ENCODE peak calls at places on chromosomes 6 and 20, in five cellular contexts. One of them, this sample, is unnamed. For H3K4me1, the result is how much of the 10 kb centered on the place peaks cover.

GRCh38 chr20:8082999-8083398 is 49.1 kb upstream of the PLCB1 start:
- DNase-seq in H9: no peak
- DNase-seq in mesendoderm: no peak
- DNase-seq in neuronal stem cell: no peak
- DNase-seq in mesenchymal stem cell: peak
- DNase-seq in this sample: peak

GRCh38 chr6:28922841-28923317 is 906 bp downstream of the TRIM27 start:
- DNase-seq in H9: no peak
- DNase-seq in mesendoderm: peak
- DNase-seq in mesenchymal stem cell: peak
- DNase-seq in neuronal stem cell: no peak
- DNase-seq in this sample: peak

GRCh38 chr20:24411452-24412216 is 57.8 kb upstream of the SYNDIG1 start:
- DNase-seq in mesenchymal stem cell: no peak
- DNase-seq in mesendoderm: no peak
- DNase-seq in neuronal stem cell: no peak
- DNase-seq in H9: no peak
- DNase-seq in this sample: no peak

GRCh38 chr20:45311589-45312211 is 3.6 kb upstream of the MATN4 start:
- DNase-seq in mesenchymal stem cell: peak
- DNase-seq in neuronal stem cell: no peak
- DNase-seq in H9: peak
- DNase-seq in mesendoderm: peak
- DNase-seq in this sample: peak

GRCh38 chr20:63533388-63533787 is 3.8 kb downstream of the PTK6 start:
- DNase-seq in mesendoderm: no peak
- DNase-seq in mesenchymal stem cell: no peak
- DNase-seq in neuronal stem cell: no peak
- DNase-seq in H9: no peak
- DNase-seq in this sample: no peak

GRCh38 chr6:7129360-7129759 is 21.6 kb downstream of the RREB1 start:
- DNase-seq in mesenchymal stem cell: no peak
- DNase-seq in neuronal stem cell: no peak
- DNase-seq in mesendoderm: no peak
- DNase-seq in H9: no peak
- DNase-seq in this sample: no peak

GRCh38 chr6:29926795-29927427 is 15.4 kb upstream of the HLA-A start:
- DNase-seq in mesenchymal stem cell: no peak
- DNase-seq in H9: peak
- DNase-seq in mesendoderm: no peak
- DNase-seq in neuronal stem cell: no peak
- DNase-seq in this sample: peak

GRCh38 chr20:48025061-48025515 is 239.8 kb upstream of the SULF2 start:
- DNase-seq in mesenchymal stem cell: peak
- DNase-seq in H9: peak
- DNase-seq in mesendoderm: peak
- DNase-seq in neuronal stem cell: no peak
- DNase-seq in this sample: peak

GRCh38 chr20:3612795-3613560 is 50.2 kb downstream of the GFRA4 start:
- DNase-seq in neuronal stem cell: no peak
- DNase-seq in H9: no peak
- DNase-seq in mesenchymal stem cell: peak
- DNase-seq in mesendoderm: no peak
- DNase-seq in this sample: peak

GRCh38 chr6:8539446-8539845 is 104.1 kb upstream of the SLC35B3 start:
- DNase-seq in mesenchymal stem cell: peak
- DNase-seq in H9: no peak
- DNase-seq in neuronal stem cell: no peak
- DNase-seq in mesendoderm: peak
- DNase-seq in this sample: no peak

GRCh38 chr6:161891542-161891941 is 617.7 kb upstream of the AGPAT4 start:
- DNase-seq in H9: no peak
- DNase-seq in neuronal stem cell: no peak
- DNase-seq in mesenchymal stem cell: no peak
- DNase-seq in mesendoderm: peak
- DNase-seq in this sample: no peak

GRCh38 chr6:98525860-98526259 is 308.5 kb upstream of the POU3F2 start:
- DNase-seq in mesendoderm: peak
- DNase-seq in mesenchymal stem cell: no peak
- DNase-seq in neuronal stem cell: peak
- DNase-seq in H9: peak
- DNase-seq in this sample: no peak

GRCh38 chr20:46063151-46063550 is 26.6 kb downstream of the NCOA5 start:
- DNase-seq in mesendoderm: no peak
- DNase-seq in neuronal stem cell: no peak
- DNase-seq in mesenchymal stem cell: no peak
- DNase-seq in H9: no peak
- DNase-seq in this sample: no peak

GRCh38 chr6:107822154-107823046 is 1.7 kb downstream of the SCML4 start:
- DNase-seq in mesendoderm: no peak
- DNase-seq in neuronal stem cell: no peak
- DNase-seq in H9: no peak
- DNase-seq in mesenchymal stem cell: no peak
- DNase-seq in this sample: no peak

GRCh38 chr20:7798176-7798575 is 142.1 kb downstream of the HAO1 start:
- DNase-seq in mesenchymal stem cell: peak
- DNase-seq in neuronal stem cell: no peak
- DNase-seq in mesendoderm: no peak
- DNase-seq in H9: no peak
- DNase-seq in this sample: no peak

GRCh38 chr6:132907231-132907630 is 92.9 kb downstream of the RPS12 start:
- DNase-seq in mesendoderm: no peak
- DNase-seq in neuronal stem cell: no peak
- DNase-seq in mesenchymal stem cell: no peak
- DNase-seq in H9: no peak
- DNase-seq in this sample: peak

GRCh38 chr6:119218548-119218947 is 131.0 kb downstream of the MAN1A1 start:
- DNase-seq in mesenchymal stem cell: no peak
- DNase-seq in mesendoderm: no peak
- DNase-seq in neuronal stem cell: no peak
- DNase-seq in H9: no peak
- DNase-seq in this sample: no peak

GRCh38 chr20:63522091-63522868 is 1.7 kb downstream of the PPDPF start:
- DNase-seq in mesendoderm: no peak
- DNase-seq in H9: no peak
- DNase-seq in neuronal stem cell: no peak
- DNase-seq in mesenchymal stem cell: no peak
- DNase-seq in this sample: no peak

GRCh38 chr6:107866606-107867301 is 42.6 kb upstream of the SCML4 start:
- DNase-seq in H9: no peak
- DNase-seq in mesenchymal stem cell: peak
- DNase-seq in mesendoderm: peak
- DNase-seq in neuronal stem cell: no peak
- DNase-seq in this sample: peak

GRCh38 chr6:12324096-12324495 is 33.9 kb downstream of the EDN1 start:
- DNase-seq in mesenchymal stem cell: peak
- DNase-seq in neuronal stem cell: no peak
- DNase-seq in H9: no peak
- DNase-seq in mesendoderm: peak
- DNase-seq in this sample: peak

GRCh38 chr6:119324718-119325117 is 24.8 kb downstream of the MAN1A1 start:
- DNase-seq in H9: no peak
- DNase-seq in neuronal stem cell: no peak
- DNase-seq in mesendoderm: no peak
- DNase-seq in mesenchymal stem cell: no peak
- DNase-seq in this sample: no peak

GRCh38 chr20:48846516-48847492 is 19.0 kb upstream of the PREX1 start:
- DNase-seq in mesenchymal stem cell: no peak
- DNase-seq in mesendoderm: peak
- DNase-seq in H9: peak
- DNase-seq in neuronal stem cell: no peak
- DNase-seq in this sample: no peak

GRCh38 chr6:35611235-35611634 is 77.5 kb downstream of the FKBP5 start:
- DNase-seq in H9: no peak
- DNase-seq in mesendoderm: peak
- DNase-seq in mesenchymal stem cell: peak
- DNase-seq in neuronal stem cell: no peak
- DNase-seq in this sample: peak

GRCh38 chr6:18585032-18585573 is 198.0 kb downstream of the RNF144B start:
- DNase-seq in mesenchymal stem cell: peak
- DNase-seq in mesendoderm: peak
- DNase-seq in H9: no peak
- DNase-seq in neuronal stem cell: no peak
- DNase-seq in this sample: peak

GRCh38 chr6:97850458-97851218 is 567.6 kb upstream of the MMS22L start:
- DNase-seq in neuronal stem cell: peak
- DNase-seq in mesenchymal stem cell: no peak
- DNase-seq in H9: no peak
- DNase-seq in mesendoderm: no peak
- DNase-seq in this sample: no peak

GRCh38 chr20:44085616-44086434 is 101.2 kb downstream of the JPH2 start:
- DNase-seq in H9: no peak
- DNase-seq in mesenchymal stem cell: no peak
- DNase-seq in neuronal stem cell: no peak
- DNase-seq in mesendoderm: no peak
- DNase-seq in this sample: no peak

GRCh38 chr6:20605581-20605980 is 71.3 kb downstream of the CDKAL1 start:
- DNase-seq in mesendoderm: peak
- DNase-seq in H9: no peak
- DNase-seq in neuronal stem cell: no peak
- DNase-seq in mesenchymal stem cell: peak
- DNase-seq in this sample: peak

DNA sequence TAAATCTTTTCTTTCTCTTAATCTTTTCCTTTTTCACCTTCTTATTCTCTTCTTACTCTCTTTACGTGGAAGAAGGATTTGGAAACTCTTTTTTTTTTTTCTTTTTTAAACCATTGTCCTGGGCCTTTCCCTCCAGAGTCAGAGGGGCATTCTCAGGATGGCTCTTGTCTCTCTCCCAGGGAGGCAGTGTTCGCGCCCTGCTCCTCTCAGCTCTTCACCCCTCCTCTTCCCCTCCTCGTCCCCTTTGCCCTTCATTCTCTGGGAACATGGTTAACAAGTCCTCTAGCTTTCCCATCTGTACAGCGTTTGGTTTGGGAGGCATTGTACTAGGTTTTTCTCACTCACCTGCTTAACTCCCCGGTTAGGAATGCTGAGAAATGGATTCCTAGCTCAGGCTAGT is 52.0 kb upstream of the TFB1M start:
- DNase-seq in mesendoderm: no peak
- DNase-seq in mesenchymal stem cell: no peak
- DNase-seq in H9: no peak
- DNase-seq in neuronal stem cell: peak
- DNase-seq in this sample: no peak
- H2BK15ac ChIP-seq in mesendoderm: no peak
- H2BK15ac ChIP-seq in mesenchymal stem cell: no peak
- H2BK15ac ChIP-seq in H9: no peak
- H2BK15ac ChIP-seq in neuronal stem cell: no peak
- H2BK15ac ChIP-seq in this sample: peak

GRCh38 chr6:44529506-44529905 is 142.0 kb downstream of the CDC5L start:
- DNase-seq in mesenchymal stem cell: no peak
- DNase-seq in H9: peak
- DNase-seq in neuronal stem cell: no peak
- DNase-seq in mesendoderm: no peak
- DNase-seq in this sample: no peak
- H3K18ac ChIP-seq in mesenchymal stem cell: no peak
- H3K18ac ChIP-seq in H9: no peak
- H3K18ac ChIP-seq in neuronal stem cell: no peak
- H3K18ac ChIP-seq in mesendoderm: no peak
- H3K18ac ChIP-seq in this sample: no peak

GRCh38 chr6:42779521-42779920 is 2.3 kb upstream of the BICRAL start:
- DNase-seq in mesenchymal stem cell: no peak
- DNase-seq in mesendoderm: no peak
- DNase-seq in neuronal stem cell: no peak
- DNase-seq in H9: no peak
- DNase-seq in this sample: no peak
- H3K4me1 ChIP-seq in mesenchymal stem cell: under half
- H3K4me1 ChIP-seq in mesendoderm: under half
- H3K4me1 ChIP-seq in neuronal stem cell: under half
- H3K4me1 ChIP-seq in H9: under half
- H3K4me1 ChIP-seq in this sample: under half

GRCh38 chr6:34515473-34516387 is 40.4 kb downstream of the SPDEF start:
- DNase-seq in mesendoderm: no peak
- DNase-seq in mesenchymal stem cell: no peak
- DNase-seq in H9: no peak
- DNase-seq in neuronal stem cell: no peak
- DNase-seq in this sample: no peak

GRCh38 chr6:34516391-34517324 is 39.5 kb downstream of the SPDEF start:
- DNase-seq in H9: no peak
- DNase-seq in mesenchymal stem cell: no peak
- DNase-seq in mesendoderm: no peak
- DNase-seq in neuronal stem cell: no peak
- DNase-seq in this sample: no peak

GRCh38 chr6:34514112-34514511 is 42.0 kb downstream of the SPDEF start:
- DNase-seq in neuronal stem cell: no peak
- DNase-seq in H9: no peak
- DNase-seq in mesendoderm: no peak
- DNase-seq in mesenchymal stem cell: no peak
- DNase-seq in this sample: no peak

GRCh38 chr6:34513628-34514027 is 42.5 kb downstream of the SPDEF start:
- DNase-seq in H9: no peak
- DNase-seq in mesendoderm: peak
- DNase-seq in neuronal stem cell: no peak
- DNase-seq in mesenchymal stem cell: no peak
- DNase-seq in this sample: no peak

GRCh38 chr6:34514593-34515472 is 41.3 kb downstream of the SPDEF start:
- DNase-seq in neuronal stem cell: peak
- DNase-seq in H9: peak
- DNase-seq in mesendoderm: peak
- DNase-seq in mesenchymal stem cell: peak
- DNase-seq in this sample: peak
- H2BK15ac ChIP-seq in neuronal stem cell: peak
- H2BK15ac ChIP-seq in H9: no peak
- H2BK15ac ChIP-seq in mesendoderm: no peak
- H2BK15ac ChIP-seq in mesenchymal stem cell: no peak
- H2BK15ac ChIP-seq in this sample: no peak

GRCh38 chr6:111543913-111544435 is 61.0 kb upstream of the REV3L start:
- DNase-seq in mesendoderm: no peak
- DNase-seq in mesenchymal stem cell: no peak
- DNase-seq in neuronal stem cell: no peak
- DNase-seq in H9: no peak
- DNase-seq in this sample: no peak
- H3K18ac ChIP-seq in mesendoderm: no peak
- H3K18ac ChIP-seq in mesenchymal stem cell: no peak
- H3K18ac ChIP-seq in neuronal stem cell: no peak
- H3K18ac ChIP-seq in H9: no peak
- H3K18ac ChIP-seq in this sample: no peak

DNA sequence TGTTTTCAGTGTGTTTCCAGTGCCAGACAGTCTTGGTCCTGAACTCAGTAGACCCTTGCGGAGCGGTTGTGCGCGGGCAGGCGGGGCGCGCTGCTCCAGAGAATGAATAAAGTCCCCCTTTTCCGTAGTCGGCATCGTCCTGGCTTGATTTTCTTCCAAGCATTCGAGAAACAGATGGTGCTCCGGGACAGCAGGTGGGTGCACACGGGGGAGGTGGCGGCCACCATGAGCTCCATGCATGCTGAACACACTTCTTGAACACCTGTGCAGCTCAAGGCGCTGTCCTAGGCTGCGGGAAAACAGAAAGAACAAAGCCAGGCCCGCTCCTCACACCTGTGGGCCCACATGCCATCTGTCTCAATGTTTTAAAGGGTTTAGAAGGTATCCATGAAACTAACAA is 125.2 kb downstream of the TAF4 start:
- DNase-seq in neuronal stem cell: no peak
- DNase-seq in H9: no peak
- DNase-seq in mesendoderm: no peak
- DNase-seq in mesenchymal stem cell: no peak
- DNase-seq in this sample: no peak
- H3K4me1 ChIP-seq in neuronal stem cell: under half
- H3K4me1 ChIP-seq in H9: under half
- H3K4me1 ChIP-seq in mesendoderm: under half
- H3K4me1 ChIP-seq in mesenchymal stem cell: under half
- H3K4me1 ChIP-seq in this sample: under half

This sample was measured in IMR-90.